ENCODE peak calls at places on chromosomes 12 and 14, in six cellular contexts. B is suprapubic skin, M is lung, L is GM23338, E is Peyer's patch, S is aorta. N is an unnamed sample.

GRCh38 chr12:51815571-51815970 is 32.9 kb downstream of the FIGNL2 start:
- DNase-seq in M (no peak), B (no peak), E (no peak), L (peak), S (no peak), N (no peak)

GRCh38 chr14:35963209-35963608 is 137.1 kb downstream of the BRMS1L start:
- DNase-seq in E (no peak), M (no peak), S (no peak), L (peak), B (no peak), N (no peak)

GRCh38 chr12:103884316-103884715 is 43.3 kb upstream of the NT5DC3 start:
- DNase-seq in M (no peak), B (no peak), L (peak), E (no peak), S (no peak), N (peak)

GRCh38 chr12:115341442-115341841 is 657.5 kb upstream of the TBX3 start:
- DNase-seq in B (peak), E (peak), S (peak), M (peak), L (no peak), N (peak)

GRCh38 chr12:120964298-120964697 is 14.0 kb upstream of the HNF1A start:
- DNase-seq in B (no peak), M (no peak), L (no peak), S (no peak), E (no peak), N (no peak)

GRCh38 chr14:21100931-21101330 is at the start of gene TMEM253:
- DNase-seq in M (no peak), E (no peak), S (no peak), B (no peak), L (no peak), N (no peak)

GRCh38 chr12:1842905-1843640 is 22.7 kb downstream of the LRTM2 start:
- DNase-seq in B (peak), S (peak), E (no peak), L (no peak), M (no peak), N (no peak)

GRCh38 chr12:72774023-72774422 is 501.9 kb downstream of the TRHDE start:
- DNase-seq in L (no peak), S (no peak), B (no peak), M (no peak), E (no peak), N (no peak)

GRCh38 chr14:96271421-96271762 is 15.4 kb downstream of the BDKRB1 start:
- DNase-seq in S (no peak), B (no peak), M (no peak), E (no peak), L (no peak), N (no peak)

GRCh38 chr14:60266021-60266937 is 17.3 kb downstream of the PPM1A start:
- DNase-seq in E (no peak), S (no peak), B (no peak), L (peak), M (no peak), N (peak)

GRCh38 chr12:120230326-120230973 is 29.5 kb upstream of the RPLP0 start:
- DNase-seq in B (no peak), S (peak), E (peak), L (peak), M (peak), N (peak)

GRCh38 chr12:113186033-113186365 is 478 bp downstream of the RITA1 start:
- DNase-seq in B (no peak), S (no peak), M (no peak), E (no peak), L (no peak), N (no peak)

GRCh38 chr12:14558377-14559051 is 9.2 kb downstream of the PLBD1 start:
- DNase-seq in M (no peak), B (no peak), E (no peak), L (no peak), S (no peak), N (no peak)

GRCh38 chr14:78181270-78181669 is 11.1 kb downstream of the NRXN3 start:
- DNase-seq in M (no peak), L (no peak), S (no peak), B (no peak), E (no peak), N (no peak)

GRCh38 chr12:64679487-64679983 is 69.2 kb downstream of the RASSF3 start:
- DNase-seq in E (peak), M (peak), B (peak), S (peak), L (no peak), N (peak)

GRCh38 chr12:81440001-81440400 is 319.1 kb downstream of the PPFIA2 start:
- DNase-seq in L (peak), B (no peak), M (no peak), E (no peak), S (no peak), N (no peak)

GRCh38 chr12:4545195-4545594 is 6.5 kb downstream of the RAD51AP1 start:
- DNase-seq in S (no peak), L (no peak), B (no peak), E (no peak), M (no peak), N (no peak)

GRCh38 chr12:123064356-123064755 is 83.9 kb downstream of the ARL6IP4 start:
- DNase-seq in M (no peak), S (peak), B (no peak), L (no peak), E (no peak), N (no peak)

GRCh38 chr12:40152783-40153383 is 47.0 kb upstream of the SLC2A13 start:
- DNase-seq in M (peak), E (peak), S (peak), B (no peak), L (peak), N (peak)

GRCh38 chr14:80364274-80364673 is 153.0 kb upstream of the DIO2 start:
- DNase-seq in L (peak), S (no peak), M (no peak), E (no peak), B (no peak), N (peak)

GRCh38 chr12:74903522-74903921 is 306.1 kb downstream of the KCNC2 start:
- DNase-seq in S (no peak), E (no peak), L (peak), M (no peak), B (no peak), N (no peak)

GRCh38 chr12:43655586-43655985 is 103.0 kb downstream of the PUS7L start:
- DNase-seq in S (no peak), E (no peak), B (no peak), M (no peak), L (no peak), N (no peak)

GRCh38 chr12:122951979-122952892 is 14.0 kb downstream of the ABCB9 start:
- DNase-seq in M (peak), S (peak), L (peak), E (peak), B (peak), N (peak)

GRCh38 chr14:50447491-50447890 is 50.8 kb upstream of the CDKL1 start:
- DNase-seq in E (no peak), S (no peak), B (no peak), L (no peak), M (no peak), N (peak)

GRCh38 chr12:94140556-94140955 is 7.8 kb upstream of the PLXNC1 start:
- DNase-seq in B (no peak), M (no peak), E (no peak), S (no peak), L (peak), N (no peak)

GRCh38 chr14:76928301-76928700 is 100.2 kb downstream of the IRF2BPL start:
- DNase-seq in E (no peak), B (no peak), M (no peak), S (no peak), L (no peak), N (no peak)

DNA sequence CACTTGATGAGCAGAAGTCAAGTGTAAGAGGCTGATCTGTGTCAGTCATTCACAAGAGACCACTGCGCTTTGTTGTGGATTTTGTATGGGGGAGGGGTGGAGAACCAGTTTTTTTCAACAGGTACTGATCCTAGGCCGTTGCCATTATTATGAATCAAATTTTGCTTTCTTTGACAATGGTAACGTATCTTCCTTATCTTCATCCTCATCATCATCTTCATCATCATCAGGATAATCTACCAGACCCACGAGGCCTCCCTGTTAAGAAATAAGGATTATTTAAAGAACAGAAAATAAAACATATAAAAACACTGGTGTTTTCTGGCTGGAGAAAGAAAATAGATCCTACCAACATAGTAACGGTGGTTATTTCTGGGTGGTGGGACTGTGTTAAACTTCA is 41.0 kb upstream of the CCDC88C start:
- DNase-seq in M (no peak), B (no peak), L (no peak), S (no peak), E (no peak), N (no peak)
- H3K27ac ChIP-seq in M (no peak), B (no peak), L (no peak), S (no peak), E (no peak), N (no peak)

DNA sequence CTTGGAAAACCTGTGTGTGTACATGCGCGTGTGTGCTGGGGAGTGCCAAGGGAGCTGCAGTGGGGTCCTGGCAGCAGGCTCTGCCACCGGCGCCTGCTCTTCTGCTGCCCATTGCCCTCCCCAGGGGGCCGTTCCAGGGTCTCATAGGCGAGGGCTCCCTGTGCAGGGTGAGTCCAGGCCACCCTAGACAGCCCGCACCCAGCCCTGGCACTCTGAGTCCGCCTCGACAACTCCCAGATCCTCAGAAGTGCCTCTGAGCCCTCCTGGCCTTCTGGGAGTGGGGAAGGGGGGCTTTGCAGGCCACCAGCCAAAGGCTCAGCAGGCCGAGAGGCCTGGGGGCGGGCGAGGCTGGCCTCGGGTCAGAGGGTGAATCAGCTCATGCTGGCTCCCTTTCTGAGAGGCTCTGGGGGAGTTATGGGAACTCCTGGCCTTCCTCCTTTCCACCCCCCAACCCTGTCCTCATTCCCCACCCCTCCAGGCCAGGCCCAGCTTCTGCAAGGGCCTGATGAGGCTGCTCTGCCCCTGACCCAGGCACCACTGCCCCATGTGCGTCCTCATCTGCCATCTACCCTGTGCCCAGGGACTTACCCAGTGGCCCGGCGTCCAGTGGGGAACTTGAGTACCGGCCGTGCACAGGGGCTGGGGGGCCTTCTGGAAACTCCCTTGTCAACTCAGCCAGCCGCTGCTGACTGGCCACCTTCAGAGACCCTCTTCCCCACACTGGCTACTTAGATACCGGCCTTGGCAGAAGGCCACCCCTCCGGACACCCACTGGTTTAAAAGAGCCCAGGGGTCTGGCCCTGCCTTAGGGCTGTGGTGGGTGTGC is 2.1 kb upstream of the TEDC1 start:
- DNase-seq in S (peak), B (no peak), L (no peak), M (no peak), E (no peak), N (no peak)
- H3K27ac ChIP-seq in S (no peak), B (peak), L (no peak), M (peak), E (peak), N (no peak)

DNA sequence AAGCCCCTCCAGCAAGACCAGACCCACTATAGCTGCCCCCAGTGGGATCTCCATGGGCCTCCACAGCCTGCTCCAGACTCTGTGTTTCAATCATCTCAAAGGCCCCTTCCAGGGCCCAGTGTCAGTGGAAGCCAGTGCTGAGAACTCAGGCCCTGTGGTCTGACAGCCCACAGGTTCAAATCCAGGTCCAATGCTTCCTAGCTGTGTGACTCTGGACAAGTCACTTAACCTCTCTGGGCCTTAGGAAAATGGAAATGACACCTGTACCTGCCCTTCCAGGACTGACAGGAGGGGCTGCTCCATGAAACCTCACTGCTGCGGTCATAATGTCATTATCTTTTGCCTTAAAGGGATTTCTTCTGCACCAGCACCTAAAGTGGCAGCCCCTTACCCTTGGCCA is 101.9 kb downstream of the NCOR2 start:
- DNase-seq in B (no peak), M (no peak), S (no peak), L (no peak), E (no peak), N (no peak)
- H3K27ac ChIP-seq in B (no peak), M (no peak), S (no peak), L (no peak), E (peak), N (peak)

DNA sequence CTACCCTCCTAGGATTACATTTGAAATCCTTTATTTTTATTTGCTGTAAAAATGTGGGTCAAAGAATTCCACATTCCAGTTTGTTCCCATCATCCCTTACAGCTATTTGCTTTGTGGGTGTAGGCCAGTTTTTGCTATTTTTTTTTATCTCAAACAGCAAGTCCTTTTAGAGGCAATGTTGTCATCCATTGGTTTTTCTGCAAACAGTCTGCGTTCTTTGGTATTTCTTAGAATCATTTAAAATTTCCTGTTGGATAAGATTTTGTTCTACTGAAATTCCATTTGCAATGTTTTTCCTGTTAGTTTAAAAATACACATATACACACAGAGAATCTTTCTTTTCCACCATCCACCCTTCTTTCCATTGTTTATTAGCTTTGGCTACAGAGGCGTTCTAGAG is 53.3 kb upstream of the STK38L start:
- DNase-seq in B (no peak), S (no peak), E (no peak), M (no peak), L (no peak), N (peak)
- H3K27ac ChIP-seq in B (peak), S (no peak), E (peak), M (no peak), L (no peak), N (no peak)

DNA sequence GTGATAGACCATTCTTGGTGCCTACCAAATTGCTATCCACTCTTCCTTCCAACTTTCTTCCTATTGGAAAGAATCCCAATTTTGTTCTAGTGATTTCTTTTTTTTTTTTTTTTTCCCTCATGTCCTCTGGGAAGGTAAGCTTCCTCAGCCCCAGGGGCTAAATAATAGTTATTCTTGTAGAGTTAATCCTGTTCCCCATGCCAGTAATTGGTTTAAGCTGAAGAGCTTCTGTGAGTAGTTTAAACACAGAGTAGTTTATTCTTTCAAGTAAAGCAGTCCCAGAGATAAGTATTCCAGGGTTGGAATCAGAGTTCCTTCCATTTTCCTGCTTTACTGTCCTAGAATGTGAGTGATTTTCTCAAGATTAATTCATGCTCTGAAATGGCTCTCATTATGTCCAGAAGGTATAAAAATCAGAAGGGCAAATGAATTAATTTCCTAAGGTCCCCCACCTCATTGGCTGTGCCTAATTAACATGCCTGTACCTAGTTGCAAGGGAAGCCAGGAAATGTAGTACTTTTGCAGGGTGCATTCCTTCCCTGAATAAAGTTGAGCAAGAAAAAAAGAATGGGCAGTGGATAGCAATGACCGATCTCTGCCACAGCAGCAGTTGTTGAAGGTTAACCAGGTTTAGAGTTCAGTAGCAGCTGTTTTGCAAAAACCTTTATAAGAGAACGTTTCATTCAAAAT is 97.8 kb downstream of the PLEKHA5 start:
- DNase-seq in L (peak), M (no peak), E (no peak), B (no peak), S (no peak), N (no peak)
- H3K27ac ChIP-seq in L (peak), M (peak), E (no peak), B (no peak), S (no peak), N (no peak)

GRCh38 chr12:127957001-127957660 is 309.8 kb upstream of the TMEM132C start:
- DNase-seq in B (no peak), S (no peak), M (no peak), L (no peak), E (no peak), N (no peak)
- H3K27ac ChIP-seq in B (no peak), S (no peak), M (no peak), L (no peak), E (no peak), N (no peak)

GRCh38 chr14:24284501-24285035 is 13.2 kb upstream of the RABGGTA start:
- DNase-seq in L (no peak), M (no peak), E (no peak), B (no peak), S (no peak), N (no peak)

GRCh38 chr14:24283796-24284460 is 12.5 kb upstream of the RABGGTA start:
- DNase-seq in L (no peak), M (no peak), B (no peak), E (no peak), S (no peak), N (no peak)

GRCh38 chr14:24286996-24287395 is 12.6 kb downstream of the DHRS1 start:
- DNase-seq in E (no peak), L (no peak), S (no peak), M (no peak), B (no peak), N (no peak)

GRCh38 chr14:24282736-24283135 is 11.3 kb upstream of the RABGGTA start:
- DNase-seq in L (no peak), E (no peak), S (no peak), B (no peak), M (no peak), N (no peak)

DNA sequence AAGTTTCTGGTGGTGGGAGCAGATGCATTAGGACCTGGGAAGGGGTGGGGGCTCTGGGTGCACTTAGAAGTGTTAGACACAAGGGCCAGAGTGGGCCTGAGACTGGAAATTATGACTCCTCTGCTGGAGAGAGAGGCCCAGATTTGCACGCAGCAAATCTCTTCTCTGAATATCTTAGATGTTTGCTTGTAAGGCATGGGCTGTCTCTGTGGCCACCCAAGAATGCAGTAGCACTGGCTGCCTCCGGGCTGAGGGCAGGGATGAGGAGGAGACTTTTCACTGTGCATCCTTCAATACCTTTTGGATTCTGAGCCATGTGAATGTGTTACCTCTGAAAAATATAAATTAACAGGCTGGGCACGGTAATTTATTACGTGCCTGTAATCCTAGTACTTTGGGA is 14.0 kb upstream of the RABGGTA start:
- DNase-seq in E (no peak), S (no peak), B (no peak), L (no peak), M (no peak), N (no peak)
- H3K27ac ChIP-seq in E (no peak), S (no peak), B (no peak), L (no peak), M (no peak), N (no peak)

DNA sequence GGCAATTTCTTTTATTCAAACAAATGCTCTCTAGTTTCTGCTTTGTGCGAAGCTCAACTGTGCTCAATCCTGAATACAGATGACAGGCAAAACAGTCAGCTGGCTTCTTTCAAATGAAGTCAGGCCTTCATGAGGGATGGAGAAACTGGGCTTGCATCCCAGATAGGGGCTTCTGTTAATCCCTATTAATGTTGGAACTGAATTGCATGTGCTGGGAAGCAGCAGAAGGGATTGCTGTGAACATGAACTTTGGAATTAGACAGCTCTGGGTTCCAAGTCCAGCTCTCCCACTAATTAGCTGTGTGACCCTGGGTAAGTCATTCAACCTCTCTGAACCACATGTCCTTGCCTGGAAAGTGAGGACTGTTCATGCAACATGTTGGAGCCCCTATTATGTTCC is 21.1 kb upstream of the CORO1C start:
- DNase-seq in E (no peak), S (no peak), L (no peak), B (peak), M (no peak), N (no peak)
- H3K27ac ChIP-seq in E (no peak), S (no peak), L (no peak), B (no peak), M (no peak), N (no peak)

N was measured in endothelial cell of umbilical vein.